ENCODE peak calls at places on chromosome 10, in nine cellular contexts. B is PC-3, M is AG09309, Q is dorsolateral prefrontal cortex, F is upper lobe of right lung, C is fibroblast of lung, Y is cardiac fibroblast, Z is coronary artery, T is AG04450. X is an unnamed sample.

GRCh38 chr10:329361-330099 is 194.3 kb downstream of the ZMYND11 start:
- DNase-seq in B (peak; percentile 85), M (peak; percentile 86), Q (peak; percentile 68), F (peak; percentile 68), C (peak; percentile 97), Y (peak; percentile 95), Z (peak; percentile 93), T (peak; percentile 88), X (peak; percentile 96)

GRCh38 chr10:6667679-6668270 is 87.7 kb upstream of the PRKCQ start:
- DNase-seq in B (peak; percentile 43), M (no peak), Q (no peak), F (no peak), C (peak; percentile 70), Y (peak; percentile 53), Z (no peak), T (no peak), X (peak; percentile 38)

GRCh38 chr10:132914732-132915131 is 27.6 kb downstream of the CFAP46 start:
- DNase-seq in B (no peak), M (no peak), Q (no peak), F (peak; percentile 42), C (no peak), Y (no peak), Z (no peak), T (no peak), X (no peak)

GRCh38 chr10:28020993-28021982 is 22.4 kb upstream of the ODAD2 start:
- DNase-seq in B (no peak), M (peak; percentile 73), Q (no peak), F (no peak), C (no peak), Y (no peak), Z (no peak), T (no peak), X (no peak)

GRCh38 chr10:110137142-110137545 is 70.3 kb upstream of the MXI1 start:
- DNase-seq in B (peak; percentile 72), M (peak; percentile 55), Q (no peak), F (no peak), C (peak; percentile 88), Y (peak; percentile 89), Z (no peak), T (peak; percentile 48), X (peak; percentile 67)

GRCh38 chr10:64376169-64376568 is 855.0 kb downstream of the REEP3 start:
- DNase-seq in B (no peak), M (no peak), Q (no peak), F (no peak), C (no peak), Y (no peak), Z (no peak), T (no peak), X (no peak)

GRCh38 chr10:69123306-69123746 is 652 bp upstream of the VPS26A start:
- DNase-seq in B (peak; percentile 77), M (peak; percentile 16), Q (peak; percentile 31), F (no peak), C (peak; percentile 73), Y (peak; percentile 75), Z (no peak), T (peak; percentile 24), X (peak; percentile 80)

GRCh38 chr10:13062813-13063212 is 37.1 kb upstream of the OPTN start:
- DNase-seq in B (peak; percentile 28), M (no peak), Q (no peak), F (no peak), C (no peak), Y (no peak), Z (no peak), T (no peak), X (no peak)

GRCh38 chr10:17984056-17984455 is 32.3 kb downstream of the SLC39A12 start:
- DNase-seq in B (peak; percentile 53), M (peak; percentile 40), Q (no peak), F (no peak), C (peak; percentile 47), Y (peak; percentile 63), Z (no peak), T (no peak), X (no peak)

GRCh38 chr10:24172909-24173308 is 36.0 kb upstream of the KIAA1217 start:
- DNase-seq in B (no peak), M (no peak), Q (no peak), F (no peak), C (no peak), Y (no peak), Z (no peak), T (no peak), X (no peak)

GRCh38 chr10:129404091-129404490 is 63.0 kb upstream of the MGMT start:
- DNase-seq in B (no peak), M (no peak), Q (no peak), F (no peak), C (no peak), Y (no peak), Z (no peak), T (no peak), X (no peak)

GRCh38 chr10:11835704-11836103 is 12.5 kb downstream of the PROSER2 start:
- DNase-seq in B (no peak), M (no peak), Q (no peak), F (no peak), C (no peak), Y (no peak), Z (no peak), T (no peak), X (no peak)

GRCh38 chr10:116845823-116846222 is 3.5 kb upstream of the ENO4 start:
- DNase-seq in B (no peak), M (no peak), Q (no peak), F (no peak), C (no peak), Y (no peak), Z (no peak), T (no peak), X (no peak)

GRCh38 chr10:116852246-116852645 is 2.9 kb downstream of the ENO4 start:
- DNase-seq in B (peak; percentile 32), M (no peak), Q (no peak), F (no peak), C (no peak), Y (no peak), Z (no peak), T (no peak), X (no peak)

GRCh38 chr10:116848032-116848911 is 1.0 kb upstream of the ENO4 start:
- DNase-seq in B (no peak), M (no peak), Q (peak; percentile 53), F (no peak), C (no peak), Y (no peak), Z (no peak), T (no peak), X (no peak)

GRCh38 chr10:116848912-116849270 is 408 bp upstream of the ENO4 start:
- DNase-seq in B (no peak), M (no peak), Q (no peak), F (no peak), C (no peak), Y (no peak), Z (no peak), T (no peak), X (no peak)

DNA sequence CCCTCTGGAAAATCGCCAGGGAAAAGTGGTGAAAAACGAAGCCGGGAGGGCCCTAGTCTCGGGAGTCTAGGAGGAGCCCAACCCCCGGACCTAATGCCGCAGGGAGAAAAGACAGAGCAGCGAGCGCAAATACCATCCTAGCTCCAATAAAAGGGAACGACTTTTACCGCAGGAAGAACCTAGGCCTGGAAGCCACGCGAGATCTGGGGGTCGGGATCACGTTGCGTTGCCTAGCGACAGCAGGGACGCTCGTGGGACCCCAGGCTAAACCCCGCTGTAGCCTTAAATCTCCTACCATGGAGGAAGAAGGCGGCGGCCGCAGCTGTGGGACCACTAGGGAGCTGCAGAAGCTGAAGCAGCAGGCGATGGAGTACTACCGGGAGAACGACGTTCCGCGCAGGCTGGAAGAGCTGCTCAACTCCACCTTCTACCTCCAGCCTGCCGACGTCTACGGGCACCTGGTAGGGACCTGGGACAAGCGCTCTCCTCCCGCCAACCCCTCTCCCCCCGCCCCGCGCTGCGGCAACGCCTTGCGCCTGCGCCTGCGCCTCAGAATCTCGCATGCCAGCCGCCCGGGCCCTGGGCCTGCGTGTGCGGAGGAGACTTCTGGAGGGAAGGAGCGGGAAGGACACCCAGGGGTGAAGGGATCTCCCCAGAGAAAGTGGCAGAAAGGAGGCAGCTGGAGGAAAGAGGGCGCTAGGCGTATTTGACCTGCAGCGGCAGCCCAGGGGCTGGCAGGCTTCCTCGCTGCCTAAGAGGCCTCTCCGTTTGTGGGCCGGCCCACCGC is at the start of gene ENO4:
- DNase-seq in B (peak; percentile 69), M (peak; percentile 23), Q (peak; percentile 87), F (peak; percentile 93), C (peak; percentile 84), Y (peak; percentile 56), Z (no peak), T (peak; percentile 51), X (peak; percentile 77)
- H3K4me3 ChIP-seq in B (peak within 1 kb of the TSS; percentile 93), M (peak within 1 kb of the TSS; percentile 83), Q (peak within 1 kb of the TSS; percentile 89), F (peak within 1 kb of the TSS; percentile 64), C (peak within 1 kb of the TSS; percentile 46), Y (peak within 1 kb of the TSS; percentile 67), Z (peak within 1 kb of the TSS; percentile 71), T (peak within 1 kb of the TSS; percentile 75), X (peak within 1 kb of the TSS; percentile 70)

GRCh38 chr10:21534611-21535493 is 820 bp downstream of the MLLT10 start:
- DNase-seq in B (peak; percentile 37), M (no peak), Q (peak; percentile 51), F (peak; percentile 86), C (peak; percentile 54), Y (peak; percentile 49), Z (peak; percentile 78), T (no peak), X (no peak)
- TF ChIP-seq CTCF in B (no peak), M (no peak), Q (peak; percentile 32), F (no peak), C (no peak), Y (no peak), Z (no peak), T (peak; percentile 3), X (no peak)

DNA sequence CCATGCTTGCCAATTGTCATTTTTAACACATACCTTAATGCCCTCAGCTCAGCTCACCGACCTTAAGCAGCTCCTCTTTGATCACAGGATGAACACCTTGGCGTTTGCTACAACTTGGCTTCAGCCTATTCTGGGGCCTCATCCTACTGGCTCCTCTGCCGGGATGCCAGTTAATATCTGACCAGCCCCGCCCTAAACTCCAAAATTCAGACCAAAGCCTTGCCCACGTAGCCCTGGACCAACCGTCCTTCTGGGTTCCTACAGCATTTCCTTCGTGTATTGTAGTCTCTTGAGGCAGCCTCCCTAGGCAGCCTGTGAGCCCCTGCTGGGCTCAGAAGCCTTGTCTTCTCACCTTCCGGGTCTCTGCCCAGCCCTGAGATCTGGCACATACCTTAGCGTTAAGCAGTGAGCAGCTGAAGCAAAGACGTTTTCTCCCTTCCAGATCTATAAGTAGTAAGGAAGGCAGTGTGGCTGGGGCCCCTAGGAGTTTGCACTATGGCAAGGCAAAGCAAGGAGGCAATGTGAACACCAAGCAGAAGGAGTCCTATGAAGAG is 836 bp downstream of the ENO4 start:
- DNase-seq in B (no peak), M (no peak), Q (no peak), F (no peak), C (no peak), Y (no peak), Z (no peak), T (no peak), X (no peak)
- H3K4me3 ChIP-seq in B (peak overlapping the region; percentile 93), M (peak overlapping the region; percentile 83), Q (peak overlapping the region; percentile 89), F (peak overlapping the region; percentile 64), C (no peak overlapping the region), Y (peak overlapping the region; percentile 67), Z (peak overlapping the region; percentile 71), T (peak overlapping the region; percentile 75), X (peak overlapping the region; percentile 70)

DNA sequence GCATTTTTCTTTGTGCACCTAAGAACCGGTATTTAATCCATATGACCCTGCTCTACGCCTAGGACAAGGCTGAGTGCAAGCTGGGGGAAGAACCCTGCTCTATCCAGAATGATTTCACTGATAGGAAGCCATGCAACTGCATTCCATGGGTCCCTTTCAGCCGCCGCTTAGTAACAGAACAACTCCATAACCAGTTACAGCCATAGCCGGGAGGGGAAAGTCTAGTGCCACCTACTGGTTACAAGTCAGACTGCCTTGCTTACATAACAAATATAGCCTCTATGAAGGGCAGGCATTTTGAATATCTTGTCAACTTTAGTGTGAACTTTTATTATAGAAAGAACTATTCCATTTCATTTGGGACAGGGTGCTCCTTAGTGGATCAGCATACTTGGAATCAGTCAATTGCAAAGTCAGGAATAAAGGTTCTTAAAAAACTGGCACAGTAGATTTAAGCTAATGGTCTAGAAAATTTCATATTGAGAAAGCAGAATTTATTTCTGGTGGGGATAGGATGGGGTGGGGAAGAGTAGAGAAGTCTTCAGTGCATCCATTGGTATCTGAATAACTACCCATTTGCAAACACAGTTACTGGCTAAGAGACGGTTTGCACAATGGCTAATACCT is 521.7 kb downstream of the ADRA2A start:
- DNase-seq in B (peak; percentile 29), M (no peak), Q (no peak), F (no peak), C (peak; percentile 33), Y (peak; percentile 78), Z (no peak), T (no peak), X (peak; percentile 60)
- TF ChIP-seq CTCF in B (peak; percentile 56), M (peak; percentile 76), Q (peak; percentile 67), F (peak; percentile 88), C (peak; percentile 50), Y (peak; percentile 86), Z (peak; percentile 42), T (peak; percentile 42), X (peak; percentile 67)

X was measured in brain microvascular endothelial cell.